ENCODE peak calls at places on chromosome 11, in eight cellular contexts. O is dorsolateral prefrontal cortex, R is WERI-Rb-1, M is foreskin fibroblast, H is transverse colon, F is retinal pigment epithelial cell, N is right atrium auricular region, I is sigmoid colon. V is an unnamed sample.

GRCh38 chr11:134541355-134541754 is 129.3 kb upstream of the B3GAT1 start:
- DNase-seq in F (no peak), O (no peak), R (no peak), M (no peak), N (no peak), H (no peak), I (no peak), V (no peak)

GRCh38 chr11:68691402-68691784 is 7.0 kb downstream of the GAL start:
- DNase-seq in F (no peak), R (no peak), H (no peak), O (no peak), N (no peak), I (peak), M (no peak), V (no peak)

GRCh38 chr11:101723371-101723770 is 139.6 kb upstream of the TRPC6 start:
- DNase-seq in H (no peak), M (no peak), N (no peak), I (no peak), O (no peak), R (no peak), F (no peak), V (no peak)

GRCh38 chr11:81497202-81497804 is 1236.4 kb downstream of the FAM181B start:
- DNase-seq in O (no peak), R (peak), M (no peak), I (no peak), H (no peak), N (no peak), F (no peak), V (no peak)

GRCh38 chr11:65041206-65042035 is at the start of gene SAC3D1:
- DNase-seq in N (no peak), F (peak), O (peak), M (peak), R (peak), I (no peak), H (peak), V (peak)

GRCh38 chr11:134531331-134532135 is 119.5 kb upstream of the B3GAT1 start:
- DNase-seq in M (no peak), F (no peak), N (peak), H (no peak), O (no peak), R (peak), I (peak), V (peak)

GRCh38 chr11:7967097-7967496 is 1.9 kb upstream of the NLRP10 start:
- DNase-seq in M (no peak), N (no peak), R (no peak), O (no peak), H (no peak), F (no peak), I (no peak), V (no peak)

GRCh38 chr11:120025606-120026335 is 112.1 kb downstream of the TRIM29 start:
- DNase-seq in O (no peak), R (no peak), H (no peak), N (peak), I (no peak), F (no peak), M (no peak), V (no peak)

GRCh38 chr11:2977113-2977512 is 15.0 kb downstream of the NAP1L4 start:
- DNase-seq in H (no peak), M (no peak), R (no peak), O (no peak), F (no peak), I (no peak), N (no peak), V (no peak)

GRCh38 chr11:104380358-104380757 is 216.4 kb upstream of the PDGFD start:
- DNase-seq in O (no peak), I (no peak), M (no peak), N (no peak), F (no peak), H (no peak), R (no peak), V (no peak)

GRCh38 chr11:62061356-62062222 is 62.2 kb upstream of the INCENP start:
- DNase-seq in N (no peak), M (no peak), H (no peak), I (peak), O (no peak), R (no peak), F (no peak), V (no peak)

GRCh38 chr11:2416765-2417164 is 16.2 kb downstream of the TSSC4 start:
- DNase-seq in I (no peak), R (no peak), H (no peak), N (no peak), O (no peak), F (no peak), M (no peak), V (no peak)

GRCh38 chr11:72670041-72670440 is 4.2 kb downstream of the PDE2A start:
- DNase-seq in M (no peak), H (no peak), O (no peak), N (no peak), F (no peak), R (no peak), I (no peak), V (no peak)

GRCh38 chr11:77082838-77083552 is 16.2 kb downstream of the CAPN5 start:
- DNase-seq in F (no peak), N (peak), R (peak), O (no peak), H (peak), I (peak), M (no peak), V (peak)

GRCh38 chr11:30002157-30002556 is 14.7 kb downstream of the KCNA4 start:
- DNase-seq in M (no peak), I (no peak), O (no peak), F (no peak), H (no peak), R (no peak), N (no peak), V (no peak)

GRCh38 chr11:132111341-132111740 is 740.9 kb downstream of the NTM start:
- DNase-seq in O (no peak), M (no peak), R (no peak), N (no peak), F (no peak), H (no peak), I (no peak), V (no peak)

GRCh38 chr11:95092549-95093324 is 3.1 kb downstream of the ENDOD1 start:
- DNase-seq in R (no peak), H (peak), F (no peak), O (no peak), N (no peak), I (no peak), M (peak), V (no peak)

GRCh38 chr11:64356498-64357411 is 2.2 kb upstream of the RPS6KA4 start:
- DNase-seq in O (no peak), R (peak), N (no peak), F (no peak), H (no peak), I (no peak), M (no peak), V (peak)

GRCh38 chr11:61491736-61492395 is 16.7 kb upstream of the LRRC10B start:
- DNase-seq in R (no peak), I (no peak), M (no peak), F (no peak), O (no peak), H (no peak), N (no peak), V (no peak)

DNA sequence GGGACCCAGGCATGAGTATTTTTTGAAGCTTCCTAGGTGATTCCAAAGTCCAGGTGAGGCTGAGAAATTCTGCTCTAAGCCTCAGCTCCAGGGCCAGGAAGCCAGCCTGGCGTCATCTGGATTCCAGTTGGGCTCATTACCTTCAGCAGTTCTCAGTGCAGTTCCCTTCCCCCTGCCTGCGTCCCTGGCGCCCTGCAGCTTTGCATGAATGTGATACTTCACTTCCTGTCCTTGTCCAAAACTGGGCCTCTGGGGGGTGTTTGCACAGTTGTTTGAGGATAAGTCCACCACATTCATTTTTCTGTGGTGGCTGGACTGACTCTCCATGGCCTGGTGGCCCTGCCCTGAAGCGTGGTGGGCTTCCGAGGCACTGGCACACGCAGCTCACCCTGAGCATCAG is 98.1 kb downstream of the TENM4 start:
- DNase-seq in F (no peak), N (no peak), O (no peak), H (no peak), R (no peak), I (no peak), M (no peak), V (no peak)
- TF ChIP-seq CTCF in F (no peak), N (no peak), O (no peak), H (no peak), R (no peak), I (no peak), M (no peak), V (no peak)

GRCh38 chr11:4804280-4804679 is at the start of gene OR52R1:
- DNase-seq in M (no peak), O (no peak), I (no peak), R (no peak), H (no peak), N (no peak), F (no peak), V (no peak)
- TF ChIP-seq CTCF in M (no peak), O (no peak), I (no peak), R (no peak), H (no peak), N (no peak), F (no peak), V (no peak)

GRCh38 chr11:129374081-129374992 is 1.3 kb upstream of the BARX2 start:
- DNase-seq in O (no peak), R (no peak), N (no peak), F (no peak), H (peak), I (no peak), M (no peak), V (no peak)
- TF ChIP-seq CTCF in O (no peak), R (no peak), N (no peak), F (no peak), H (no peak), I (no peak), M (no peak), V (no peak)

GRCh38 chr11:102810943-102811528 is 13.1 kb upstream of the MMP1 start:
- DNase-seq in I (no peak), M (no peak), N (no peak), O (no peak), H (no peak), R (no peak), F (no peak), V (no peak)
- TF ChIP-seq CTCF in I (no peak), M (peak), N (peak), O (peak), H (peak), R (peak), F (peak), V (peak)

V was measured in glutamatergic neuron.